ENCODE peak calls at places on chromosomes 7 and 10, in ten cellular contexts. H is IMR-90, C is kidney epithelial cell, F is Panc1, A is fibroblast of lung, B is fibroblast of pulmonary artery, E is heart right ventricle, Z is dorsolateral prefrontal cortex, O is cardiac muscle cell, M is GM23338. R is an unnamed sample.

GRCh38 chr7:15989194-15989593 is 302.7 kb upstream of the MEOX2 start:
- DNase-seq in H (no peak), C (no peak), F (no peak), A (peak), B (no peak), E (no peak), Z (no peak), O (no peak), M (no peak), R (no peak)

GRCh38 chr7:25382175-25382574 is 153.9 kb upstream of the NPVF start:
- DNase-seq in H (no peak), C (no peak), F (no peak), A (no peak), B (no peak), E (no peak), Z (no peak), O (no peak), M (no peak), R (no peak)

GRCh38 chr10:7696545-7696944 is 6.6 kb upstream of the ITIH2 start:
- DNase-seq in H (no peak), C (peak), F (no peak), A (peak), B (peak), E (peak), Z (no peak), O (no peak), M (no peak), R (peak)

GRCh38 chr7:29190349-29191045 is 4.1 kb upstream of the CHN2 start:
- DNase-seq in H (no peak), C (no peak), F (no peak), A (no peak), B (no peak), E (no peak), Z (no peak), O (no peak), M (no peak), R (no peak)

GRCh38 chr10:130371156-130371555 is 235.0 kb downstream of the GLRX3 start:
- DNase-seq in H (no peak), C (no peak), F (no peak), A (no peak), B (no peak), E (no peak), Z (no peak), O (no peak), M (no peak), R (no peak)

GRCh38 chr7:28811990-28812389 is 146.1 kb downstream of the TRIL start:
- DNase-seq in H (no peak), C (no peak), F (no peak), A (no peak), B (peak), E (no peak), Z (no peak), O (no peak), M (no peak), R (no peak)

GRCh38 chr7:89064831-89065230 is 269.3 kb upstream of the TEX47 start:
- DNase-seq in H (no peak), C (no peak), F (no peak), A (peak), B (no peak), E (no peak), Z (no peak), O (no peak), M (no peak), R (no peak)

GRCh38 chr7:113159746-113160339 is 41.5 kb upstream of the SMIM30 start:
- DNase-seq in H (peak), C (peak), F (peak), A (peak), B (peak), E (no peak), Z (no peak), O (peak), M (peak), R (no peak)

GRCh38 chr10:103759100-103759781 is 96.1 kb downstream of the SH3PXD2A start:
- DNase-seq in H (peak), C (no peak), F (peak), A (peak), B (peak), E (peak), Z (peak), O (peak), M (no peak), R (no peak)

GRCh38 chr7:105581066-105581811 is at the start of gene EFCAB10:
- DNase-seq in H (peak), C (peak), F (peak), A (peak), B (peak), E (peak), Z (peak), O (peak), M (peak), R (peak)
- TF ChIP-seq CTCF in H (no peak), C (peak), F (no peak), A (peak), B (no peak), E (no peak), Z (no peak), O (peak), M (peak), R (peak)

GRCh38 chr7:50314778-50315177 is 10.3 kb downstream of the IKZF1 start:
- DNase-seq in H (no peak), C (no peak), F (no peak), A (no peak), B (no peak), E (no peak), Z (no peak), O (no peak), M (peak), R (no peak)

GRCh38 chr7:50317221-50317678 is 12.7 kb downstream of the IKZF1 start:
- DNase-seq in H (no peak), C (no peak), F (no peak), A (no peak), B (no peak), E (no peak), Z (no peak), O (no peak), M (no peak), R (no peak)

GRCh38 chr7:50315739-50316671 is 11.5 kb downstream of the IKZF1 start:
- DNase-seq in H (no peak), C (no peak), F (no peak), A (no peak), B (no peak), E (no peak), Z (no peak), O (peak), M (no peak), R (no peak)

GRCh38 chr7:50315193-50315592 is 10.7 kb downstream of the IKZF1 start:
- DNase-seq in H (no peak), C (no peak), F (no peak), A (no peak), B (no peak), E (no peak), Z (no peak), O (no peak), M (no peak), R (no peak)

DNA sequence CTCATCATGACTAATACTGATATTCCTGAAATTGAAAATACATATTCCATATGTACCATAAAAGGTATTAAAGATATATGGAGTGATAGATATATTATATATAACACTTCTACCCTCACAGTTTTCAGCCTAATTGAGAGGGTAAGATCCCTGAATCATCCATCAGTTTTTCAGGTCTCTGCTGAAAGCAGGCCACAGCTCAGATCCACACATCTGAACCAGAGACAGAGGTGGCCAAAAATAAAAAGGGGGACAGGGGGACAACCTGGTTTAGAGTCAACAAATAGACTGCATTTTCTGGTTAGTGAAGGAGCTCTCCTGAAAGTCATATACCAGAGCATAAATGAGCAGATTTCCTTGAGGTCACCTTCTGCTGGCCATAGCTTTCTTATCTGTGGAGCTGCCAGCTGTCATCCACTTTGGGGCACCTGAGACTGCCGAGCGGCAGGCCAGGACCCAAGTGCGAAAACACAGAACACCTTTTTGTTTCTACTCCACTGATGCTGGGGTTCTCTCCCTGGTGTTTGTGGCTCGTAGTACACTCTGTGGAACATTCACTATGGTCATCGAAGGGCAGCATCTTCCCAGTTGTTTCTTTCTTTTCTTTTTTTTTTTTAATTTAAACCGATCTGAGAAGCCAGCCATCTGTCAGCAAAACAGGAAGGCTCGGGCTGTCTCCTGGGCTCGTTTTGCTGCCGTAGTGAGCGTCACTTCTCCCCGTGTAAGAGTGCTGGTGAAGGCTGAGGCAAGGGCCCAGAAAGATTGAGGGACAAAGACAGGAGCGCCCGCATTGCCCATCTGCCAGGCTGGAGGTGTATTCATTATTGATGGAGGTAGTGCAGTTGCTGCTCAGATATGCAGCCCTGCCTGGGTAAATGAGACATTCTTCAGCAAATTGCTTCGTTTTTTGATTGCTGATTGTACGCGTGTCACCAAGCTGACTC is 13.5 kb downstream of the IKZF1 start:
- DNase-seq in H (no peak), C (no peak), F (no peak), A (no peak), B (no peak), E (no peak), Z (no peak), O (no peak), M (no peak), R (no peak)
- H3K4me3 ChIP-seq in H (no peak), C (no peak), F (no peak), A (no peak), B (no peak), E (no peak), Z (no peak), O (no peak), M (no peak), R (no peak)

GRCh38 chr7:131934452-131934851 is 378.0 kb upstream of the PODXL start:
- DNase-seq in H (no peak), C (no peak), F (no peak), A (no peak), B (no peak), E (no peak), Z (no peak), O (no peak), M (no peak), R (peak)

GRCh38 chr7:131935180-131935579 is 378.8 kb upstream of the PODXL start:
- DNase-seq in H (no peak), C (no peak), F (no peak), A (no peak), B (no peak), E (no peak), Z (no peak), O (no peak), M (no peak), R (no peak)

GRCh38 chr7:131933890-131934289 is 377.5 kb upstream of the PODXL start:
- DNase-seq in H (no peak), C (no peak), F (no peak), A (no peak), B (no peak), E (no peak), Z (no peak), O (no peak), M (no peak), R (peak)

GRCh38 chr7:131931368-131931767 is 374.9 kb upstream of the PODXL start:
- DNase-seq in H (peak), C (no peak), F (no peak), A (peak), B (no peak), E (no peak), Z (no peak), O (no peak), M (no peak), R (peak)

DNA sequence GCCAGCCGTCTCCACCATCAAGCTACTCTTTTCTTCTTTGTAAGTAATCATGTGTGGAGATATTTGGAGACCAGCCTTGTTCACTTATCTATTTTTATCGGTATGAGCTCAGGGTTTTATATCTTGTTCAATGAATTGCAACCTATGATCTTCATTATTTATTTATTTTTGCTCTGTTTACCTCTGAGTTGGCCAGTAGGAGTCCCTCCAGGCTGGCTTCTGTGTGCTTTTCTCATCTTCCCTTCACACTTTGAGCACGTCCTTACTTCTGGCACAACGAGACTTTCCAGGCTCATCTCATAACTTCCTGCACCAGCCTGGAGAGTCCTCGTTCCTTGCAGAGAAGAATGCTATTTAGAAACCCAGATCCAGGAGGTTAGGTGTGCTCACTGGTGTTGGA is 375.8 kb upstream of the PODXL start:
- DNase-seq in H (no peak), C (no peak), F (no peak), A (no peak), B (no peak), E (no peak), Z (no peak), O (no peak), M (no peak), R (no peak)
- TF ChIP-seq CTCF in H (no peak), C (no peak), F (no peak), A (no peak), B (no peak), E (no peak), Z (no peak), O (no peak), M (peak), R (peak)

DNA sequence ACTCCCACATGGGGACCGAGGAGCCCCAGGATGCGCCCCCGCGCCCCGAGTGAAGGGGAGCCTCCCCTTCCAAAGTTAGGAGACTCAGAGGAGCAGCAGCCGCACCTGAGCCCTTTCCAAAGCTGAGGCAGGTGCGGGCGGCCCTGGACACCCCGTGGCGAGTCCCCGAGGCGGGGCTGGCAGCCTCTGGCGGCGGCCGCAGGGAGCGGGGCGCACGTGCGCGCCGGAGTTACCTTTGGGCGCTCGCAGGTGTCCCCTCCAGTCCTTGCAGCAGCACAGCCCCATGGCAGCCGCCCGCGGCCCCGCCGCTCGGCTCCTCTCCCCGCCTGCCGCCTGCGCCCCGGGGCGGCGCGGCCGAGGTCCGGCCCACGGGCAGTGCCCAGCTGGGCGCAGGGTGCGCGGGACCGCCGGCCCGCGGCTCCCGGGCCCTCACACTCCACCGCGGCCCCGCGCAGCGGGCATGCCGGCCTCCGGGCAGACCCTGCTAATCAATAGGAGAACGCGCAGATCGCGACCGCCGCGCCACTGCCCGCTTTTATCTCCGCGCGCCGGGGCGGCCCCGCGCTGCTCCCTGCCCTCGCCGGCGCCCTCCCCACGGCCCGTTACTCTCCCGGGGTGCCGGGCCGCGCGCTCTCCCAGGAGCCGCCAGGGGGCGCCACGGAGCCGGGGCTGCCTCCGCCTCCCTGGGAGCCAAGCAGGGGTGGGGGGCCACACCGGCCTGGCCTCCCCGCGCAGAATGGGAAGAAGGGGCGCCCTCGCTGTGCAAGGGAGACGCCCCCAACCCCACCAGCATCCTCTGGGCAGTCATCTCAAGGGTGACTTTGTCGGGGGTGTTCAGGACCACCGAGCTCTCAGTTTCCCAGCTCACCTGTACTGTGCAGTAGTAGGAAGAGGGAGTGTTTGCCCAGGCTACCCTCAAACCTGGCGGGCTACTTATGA is 80.8 kb downstream of the ARHGAP22 start:
- DNase-seq in H (no peak), C (no peak), F (no peak), A (no peak), B (peak), E (no peak), Z (no peak), O (peak), M (peak), R (no peak)
- H3K4me3 ChIP-seq in H (peak), C (peak), F (peak), A (peak), B (peak), E (peak), Z (peak), O (peak), M (peak), R (peak)

GRCh38 chr10:52566471-52567246 is 205.9 kb downstream of the MBL2 start:
- DNase-seq in H (peak), C (peak), F (peak), A (peak), B (peak), E (no peak), Z (no peak), O (peak), M (peak), R (no peak)
- TF ChIP-seq CTCF in H (peak), C (peak), F (peak), A (peak), B (peak), E (peak), Z (no peak), O (peak), M (peak), R (peak)

DNA sequence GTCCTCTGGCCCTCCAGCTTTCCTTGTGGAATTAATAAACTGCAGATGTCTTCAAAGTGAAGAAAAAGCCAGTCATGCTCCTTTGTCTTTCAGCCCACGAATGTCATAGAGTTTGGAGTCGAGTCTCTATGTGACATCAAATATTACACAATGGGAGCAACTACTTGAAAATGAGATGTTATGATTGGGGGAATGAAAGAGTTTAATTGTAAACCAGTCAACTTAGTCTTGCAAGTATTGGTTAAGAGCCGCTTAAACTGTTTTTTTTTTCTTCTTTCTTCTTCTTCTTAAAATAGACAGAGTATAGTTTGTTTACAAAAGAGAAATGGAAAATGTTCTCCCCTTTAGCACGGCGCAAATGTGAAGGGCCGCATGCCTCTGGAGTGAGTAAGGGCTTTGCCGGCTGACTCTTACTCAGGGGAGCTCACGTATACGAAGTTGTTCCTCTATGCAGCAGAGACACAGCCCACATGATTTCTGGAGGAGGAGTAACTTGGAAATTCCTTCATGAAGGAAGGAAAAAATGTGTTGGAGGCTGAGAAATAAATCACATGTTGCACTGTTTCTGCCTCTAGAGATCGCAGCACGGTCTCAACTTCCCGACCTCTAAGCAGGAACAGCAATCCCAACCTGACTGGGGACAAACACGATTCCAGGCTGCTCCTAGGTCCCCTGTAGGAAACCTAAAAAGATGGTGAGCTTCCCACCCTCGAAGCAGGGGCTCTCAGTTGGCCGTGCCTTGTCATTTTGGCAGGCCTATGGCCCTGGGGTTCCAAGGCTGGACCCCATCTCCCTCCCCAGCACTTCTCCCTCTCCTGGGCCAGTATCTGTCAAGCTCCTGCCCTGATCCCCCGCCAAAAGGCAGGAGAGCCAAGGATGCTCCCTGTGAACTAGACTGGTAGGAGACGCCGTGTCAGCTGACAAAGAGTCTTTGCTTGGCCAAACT is 44.9 kb downstream of the MYOF start:
- DNase-seq in H (peak), C (peak), F (peak), A (peak), B (peak), E (peak), Z (no peak), O (peak), M (peak), R (peak)
- H3K4me3 ChIP-seq in H (no peak), C (no peak), F (no peak), A (no peak), B (peak), E (no peak), Z (no peak), O (no peak), M (peak), R (peak)

R was measured in epithelial cell of proximal tubule.